ENCODE peak calls at places on chromosome 15, in four cellular contexts. One of them, this sample, is unnamed.
A peak's percentile ranks its signal among the peaks of the same experiment; 100 is the strongest.

GRCh38 chr15:73518876-73519594 is 76.1 kb downstream of the REC114 start:
- DNase-seq in stomach: no peak
- DNase-seq in ovary: no peak
- DNase-seq in CD8-positive, alpha-beta memory T cell: no peak
- DNase-seq in this sample: no peak

GRCh38 chr15:80823120-80823519 is 44.0 kb downstream of the CEMIP start:
- DNase-seq in stomach: no peak
- DNase-seq in ovary: no peak
- DNase-seq in CD8-positive, alpha-beta memory T cell: no peak
- DNase-seq in this sample: no peak

GRCh38 chr15:32838820-32839219 is 121.0 kb downstream of the GREM1 start:
- DNase-seq in stomach: no peak
- DNase-seq in ovary: no peak
- DNase-seq in CD8-positive, alpha-beta memory T cell: no peak
- DNase-seq in this sample: no peak

GRCh38 chr15:72230197-72231065 is 559 bp downstream of the PKM start:
- DNase-seq in stomach: peak; percentile 84
- DNase-seq in ovary: peak; percentile 93
- DNase-seq in CD8-positive, alpha-beta memory T cell: peak; percentile 47
- DNase-seq in this sample: peak; percentile 98

GRCh38 chr15:71761649-71762048 is 48.7 kb upstream of the NR2E3 start:
- DNase-seq in stomach: peak; percentile 44
- DNase-seq in ovary: no peak
- DNase-seq in CD8-positive, alpha-beta memory T cell: no peak
- DNase-seq in this sample: no peak

GRCh38 chr15:90221251-90221900 is 12.4 kb downstream of the CIB1 start:
- DNase-seq in stomach: peak; percentile 81
- DNase-seq in ovary: peak; percentile 76
- DNase-seq in CD8-positive, alpha-beta memory T cell: no peak
- DNase-seq in this sample: peak; percentile 83

GRCh38 chr15:60519218-60519617 is 40.3 kb upstream of the ICE2 start:
- DNase-seq in stomach: no peak
- DNase-seq in ovary: no peak
- DNase-seq in CD8-positive, alpha-beta memory T cell: no peak
- DNase-seq in this sample: no peak

GRCh38 chr15:70902105-70902504 is 9.5 kb downstream of the LRRC49 start:
- DNase-seq in stomach: no peak
- DNase-seq in ovary: no peak
- DNase-seq in CD8-positive, alpha-beta memory T cell: no peak
- DNase-seq in this sample: no peak

GRCh38 chr15:62648954-62649353 is 393.6 kb upstream of the TPM1 start:
- DNase-seq in stomach: no peak
- DNase-seq in ovary: no peak
- DNase-seq in CD8-positive, alpha-beta memory T cell: no peak
- DNase-seq in this sample: no peak

GRCh38 chr15:63599401-63600000 is 2.3 kb downstream of the FBXL22 start:
- DNase-seq in stomach: peak; percentile 88
- DNase-seq in ovary: peak; percentile 70
- DNase-seq in CD8-positive, alpha-beta memory T cell: no peak
- DNase-seq in this sample: peak; percentile 91

GRCh38 chr15:70788114-70789049 is 25.0 kb upstream of the UACA start:
- DNase-seq in stomach: no peak
- DNase-seq in ovary: no peak
- DNase-seq in CD8-positive, alpha-beta memory T cell: no peak
- DNase-seq in this sample: no peak

GRCh38 chr15:67114846-67115521 is 49.6 kb downstream of the SMAD3 start:
- DNase-seq in stomach: no peak
- DNase-seq in ovary: no peak
- DNase-seq in CD8-positive, alpha-beta memory T cell: no peak
- DNase-seq in this sample: no peak

GRCh38 chr15:51198701-51199253 is 104.1 kb upstream of the TNFAIP8L3 start:
- DNase-seq in stomach: no peak
- DNase-seq in ovary: no peak
- DNase-seq in CD8-positive, alpha-beta memory T cell: no peak
- DNase-seq in this sample: no peak

DNA sequence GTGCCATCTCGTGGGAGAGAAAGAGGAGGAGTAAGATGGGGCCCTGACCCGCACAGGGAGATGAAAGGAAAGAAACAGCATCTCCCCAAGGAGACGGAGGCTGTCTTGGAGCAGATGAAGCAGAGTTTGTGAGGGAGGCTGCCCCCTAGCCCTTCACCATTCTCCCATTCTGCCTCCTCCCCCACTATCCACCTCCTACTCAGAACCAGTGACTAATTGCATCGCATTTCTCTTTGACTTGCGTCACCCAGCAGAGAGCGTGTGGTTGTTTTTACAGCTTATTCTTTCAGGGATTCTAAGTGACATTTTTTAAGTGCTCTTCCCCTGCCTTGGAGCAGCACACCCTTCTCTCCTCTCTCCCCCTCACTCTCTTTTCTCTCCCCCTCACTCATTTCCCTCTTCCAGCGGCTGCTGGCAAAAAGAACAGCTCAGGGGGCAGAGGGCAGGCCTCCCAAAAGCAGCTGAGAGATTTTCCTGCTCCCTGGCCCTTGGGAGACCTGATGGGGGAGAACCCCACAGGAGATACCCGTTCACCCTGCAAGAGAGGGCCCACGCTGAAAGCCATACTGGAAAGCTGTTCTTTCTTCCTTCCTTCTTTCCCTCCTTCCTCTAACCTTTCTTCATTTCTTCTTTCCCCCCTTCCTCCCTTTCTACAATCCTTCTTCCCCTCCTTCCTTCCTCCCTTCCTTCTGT is 91.8 kb downstream of the MRPL46 start:
- DNase-seq in stomach: no peak
- DNase-seq in ovary: no peak
- DNase-seq in CD8-positive, alpha-beta memory T cell: no peak
- DNase-seq in this sample: no peak
- H3K27ac ChIP-seq in stomach: no peak overlapping the region
- H3K27ac ChIP-seq in ovary: no peak overlapping the region
- H3K27ac ChIP-seq in CD8-positive, alpha-beta memory T cell: no peak overlapping the region
- H3K27ac ChIP-seq in this sample: no peak overlapping the region

DNA sequence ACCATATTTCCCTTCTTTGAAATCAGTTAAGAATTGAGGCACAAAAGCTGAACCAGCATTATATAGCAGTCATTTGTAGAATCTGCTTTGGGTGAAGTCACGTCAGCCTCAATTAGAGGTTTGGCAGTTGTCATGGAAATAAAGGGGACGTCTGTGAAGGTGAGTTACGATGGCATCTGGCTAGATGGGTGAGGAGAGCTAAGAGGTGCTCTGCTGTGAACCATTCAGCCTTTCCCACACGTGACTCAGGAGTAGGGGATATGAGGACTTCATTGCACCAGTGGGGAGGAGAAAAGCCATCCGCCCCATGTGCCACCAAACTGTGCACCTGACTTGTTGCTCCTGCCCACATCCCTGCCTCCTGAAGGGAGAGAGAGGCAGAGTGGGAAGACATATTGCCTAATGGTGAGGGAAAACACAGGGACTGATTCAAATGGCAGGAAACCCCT is 2.8 kb upstream of the C15orf40 start:
- DNase-seq in stomach: no peak
- DNase-seq in ovary: no peak
- DNase-seq in CD8-positive, alpha-beta memory T cell: no peak
- DNase-seq in this sample: no peak
- H3K27ac ChIP-seq in stomach: no peak overlapping the region
- H3K27ac ChIP-seq in ovary: no peak overlapping the region
- H3K27ac ChIP-seq in CD8-positive, alpha-beta memory T cell: no peak overlapping the region
- H3K27ac ChIP-seq in this sample: no peak overlapping the region

GRCh38 chr15:93070901-93071300 is 18.1 kb downstream of the RGMA start:
- DNase-seq in stomach: no peak
- DNase-seq in ovary: no peak
- DNase-seq in CD8-positive, alpha-beta memory T cell: no peak
- DNase-seq in this sample: no peak
- H3K27ac ChIP-seq in stomach: peak overlapping the region; percentile 92
- H3K27ac ChIP-seq in ovary: peak overlapping the region; percentile 7
- H3K27ac ChIP-seq in CD8-positive, alpha-beta memory T cell: no peak overlapping the region
- H3K27ac ChIP-seq in this sample: peak overlapping the region; percentile 79

GRCh38 chr15:40108061-40108854 is 421 bp downstream of the BMF start:
- DNase-seq in stomach: peak; percentile 56
- DNase-seq in ovary: peak; percentile 84
- DNase-seq in CD8-positive, alpha-beta memory T cell: no peak
- DNase-seq in this sample: peak; percentile 94
- H3K27ac ChIP-seq in stomach: peak overlapping the region; percentile 94
- H3K27ac ChIP-seq in ovary: peak overlapping the region; percentile 50
- H3K27ac ChIP-seq in CD8-positive, alpha-beta memory T cell: peak overlapping the region; percentile 19
- H3K27ac ChIP-seq in this sample: peak overlapping the region; percentile 79

This sample was measured in tibial artery.